ENCODE peak calls at places on chromosomes 13 and 19, in nine cellular contexts. W is testis; J is epithelial cell of esophagus; M is fibroblast of the aortic adventitia; R is cardiac fibroblast; X is CD4-positive, alpha-beta T cell; D is kidney; Q is omental fat pad; F is IMR-90. E is an unnamed sample.

GRCh38 chr13:96898212-96898611 is 96.1 kb downstream of the OXGR1 start:
- DNase-seq in W (no peak), R (peak), Q (no peak), D (no peak), F (no peak), X (no peak), J (peak), M (peak), E (no peak)

GRCh38 chr13:113560645-113561416 is 23.7 kb upstream of the TFDP1 start:
- DNase-seq in X (no peak), M (no peak), J (no peak), W (peak), R (no peak), F (no peak), Q (no peak), D (peak), E (no peak)

GRCh38 chr13:49996951-49997895 is at the start of gene TRIM13:
- DNase-seq in J (peak), R (peak), F (peak), D (peak), M (peak), W (peak), X (peak), Q (peak), E (peak)

GRCh38 chr19:1312732-1313694 is 27.3 kb downstream of the EFNA2 start:
- DNase-seq in W (no peak), F (peak), Q (no peak), X (no peak), J (peak), R (peak), M (peak), D (peak), E (no peak)

GRCh38 chr13:37747071-37747612 is 122.4 kb downstream of the TRPC4 start:
- DNase-seq in Q (no peak), D (no peak), M (peak), W (no peak), F (peak), R (peak), J (peak), X (no peak), E (no peak)

GRCh38 chr19:42368765-42369164 is 21.3 kb downstream of the CNFN start:
- DNase-seq in J (no peak), W (no peak), R (no peak), F (no peak), Q (no peak), D (no peak), M (no peak), X (no peak), E (no peak)

GRCh38 chr13:74573654-74574053 is 439.4 kb upstream of the KLF12 start:
- DNase-seq in Q (no peak), X (no peak), W (peak), M (no peak), D (no peak), J (no peak), F (no peak), R (peak), E (peak)

GRCh38 chr19:3389876-3390361 is 23.5 kb downstream of the NFIC start:
- DNase-seq in M (no peak), X (no peak), D (peak), F (peak), W (no peak), R (peak), J (no peak), Q (no peak), E (no peak)

GRCh38 chr19:51326216-51327065 is 15.0 kb downstream of the IGLON5 start:
- DNase-seq in W (no peak), X (no peak), F (no peak), R (no peak), Q (no peak), D (no peak), J (no peak), M (no peak), E (no peak)

GRCh38 chr13:98396071-98396710 is 180.7 kb downstream of the STK24 start:
- DNase-seq in D (no peak), R (no peak), X (no peak), Q (no peak), W (no peak), F (peak), M (no peak), J (no peak), E (no peak)

GRCh38 chr19:18399008-18399407 is 1.6 kb upstream of the LRRC25 start:
- DNase-seq in M (peak), X (no peak), Q (no peak), F (peak), J (peak), R (peak), W (peak), D (peak), E (no peak)

GRCh38 chr13:44874176-44874575 is 115.1 kb downstream of the NUFIP1 start:
- DNase-seq in X (no peak), R (no peak), W (no peak), D (no peak), J (no peak), M (no peak), F (no peak), Q (no peak), E (no peak)

GRCh38 chr13:22040810-22041364 is 370.0 kb downstream of the FGF9 start:
- DNase-seq in F (no peak), D (no peak), M (no peak), R (no peak), X (no peak), J (peak), W (peak), Q (no peak), E (peak)

GRCh38 chr19:44156475-44156874 is 8.4 kb upstream of the ZNF226 start:
- DNase-seq in R (no peak), W (no peak), D (no peak), F (no peak), M (no peak), Q (no peak), J (no peak), X (no peak), E (no peak)

GRCh38 chr13:40478775-40479174 is 187.7 kb downstream of the FOXO1 start:
- DNase-seq in J (no peak), X (no peak), R (no peak), W (no peak), F (no peak), M (no peak), D (no peak), Q (no peak), E (no peak)

GRCh38 chr13:44921931-44922758 is 67.1 kb downstream of the NUFIP1 start:
- DNase-seq in Q (no peak), F (peak), R (peak), J (peak), M (peak), X (no peak), D (no peak), W (peak), E (no peak)

GRCh38 chr13:111409413-111409812 is 89.0 kb downstream of the TEX29 start:
- DNase-seq in X (no peak), D (no peak), W (no peak), F (no peak), Q (no peak), J (no peak), R (no peak), M (no peak), E (no peak)

GRCh38 chr19:58581227-58582141 is 8.3 kb upstream of the MZF1 start:
- DNase-seq in M (peak), W (peak), F (peak), J (peak), X (peak), D (peak), Q (peak), R (peak), E (peak)

GRCh38 chr19:42096255-42096837 is 20.4 kb downstream of the ZNF574 start:
- DNase-seq in X (no peak), W (no peak), J (no peak), D (no peak), F (no peak), R (no peak), Q (no peak), M (no peak), E (no peak)

GRCh38 chr19:12984683-12985048 is 10.6 kb upstream of the NFIX start:
- DNase-seq in X (no peak), M (no peak), J (no peak), R (no peak), F (no peak), Q (no peak), D (no peak), W (no peak), E (no peak)

GRCh38 chr19:39941615-39942507 is 7.4 kb upstream of the FCGBP start:
- DNase-seq in D (no peak), R (peak), W (peak), Q (no peak), J (peak), F (peak), X (peak), M (no peak), E (peak)

GRCh38 chr13:61350351-61350750 is 65.3 kb downstream of the PCDH20 start:
- DNase-seq in J (no peak), M (no peak), Q (no peak), W (no peak), X (no peak), F (no peak), R (no peak), D (no peak), E (no peak)

GRCh38 chr19:572891-573825 is 762 bp downstream of the BSG start:
- DNase-seq in J (peak), M (peak), Q (no peak), F (peak), X (no peak), W (peak), D (peak), R (peak), E (peak)

GRCh38 chr13:102197193-102197592 is 204.7 kb downstream of the FGF14 start:
- DNase-seq in R (peak), Q (no peak), F (peak), W (no peak), J (peak), D (no peak), X (no peak), M (peak), E (peak)
- TF ChIP-seq CTCF in R (peak), Q (no peak), F (peak), W (no peak), J (peak), D (no peak), X (no peak), M (peak), E (no peak)

DNA sequence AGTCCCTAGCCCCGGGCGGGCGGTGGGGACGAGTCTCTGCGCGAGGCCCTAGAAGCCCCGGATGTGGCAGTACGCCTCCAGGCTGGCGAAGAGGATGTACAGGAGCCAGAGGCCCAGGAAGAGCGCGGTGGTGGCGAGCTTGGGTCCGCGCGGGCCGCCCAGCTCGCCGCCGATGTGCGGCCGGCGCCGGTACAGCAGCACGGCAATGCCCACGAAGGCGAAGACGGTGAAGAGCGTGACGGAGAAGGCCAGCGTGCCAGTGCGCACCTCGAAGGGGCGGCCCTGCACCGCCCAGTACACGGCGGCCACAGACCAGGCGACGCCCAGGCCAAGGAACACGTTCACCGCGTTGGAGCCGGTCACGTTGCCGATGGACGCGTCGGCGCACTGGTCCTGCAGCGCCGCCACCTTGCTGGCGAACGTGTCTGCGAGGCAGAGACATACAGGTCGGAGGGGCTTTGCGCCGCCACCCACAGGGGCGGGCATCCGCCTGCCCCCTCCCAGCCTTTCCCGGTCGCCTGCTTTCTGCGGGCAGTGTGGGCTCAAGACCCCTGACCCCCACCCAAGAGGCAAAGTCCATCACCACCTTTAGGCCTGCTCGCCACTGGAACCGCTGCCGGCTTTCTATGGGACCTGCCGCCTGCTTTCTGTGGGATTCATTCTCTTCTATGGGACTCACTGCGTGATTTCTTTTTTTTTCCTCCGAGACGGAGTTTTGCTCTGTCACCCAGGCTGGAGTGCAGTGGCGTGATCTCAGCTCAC is 10.9 kb upstream of the MEIS3 start:
- DNase-seq in W (peak), J (peak), Q (no peak), R (peak), F (peak), M (peak), D (peak), X (no peak), E (peak)
- TF ChIP-seq CTCF in W (no peak), J (peak), Q (no peak), R (no peak), F (no peak), M (peak), D (peak), X (no peak), E (no peak)

GRCh38 chr19:9848060-9848459 is 12.9 kb downstream of the PIN1 start:
- DNase-seq in W (no peak), R (no peak), Q (no peak), J (no peak), M (no peak), F (no peak), X (peak), D (no peak), E (peak)
- TF ChIP-seq CTCF in W (no peak), R (peak), Q (no peak), J (peak), M (peak), F (peak), X (peak), D (no peak), E (peak)

DNA sequence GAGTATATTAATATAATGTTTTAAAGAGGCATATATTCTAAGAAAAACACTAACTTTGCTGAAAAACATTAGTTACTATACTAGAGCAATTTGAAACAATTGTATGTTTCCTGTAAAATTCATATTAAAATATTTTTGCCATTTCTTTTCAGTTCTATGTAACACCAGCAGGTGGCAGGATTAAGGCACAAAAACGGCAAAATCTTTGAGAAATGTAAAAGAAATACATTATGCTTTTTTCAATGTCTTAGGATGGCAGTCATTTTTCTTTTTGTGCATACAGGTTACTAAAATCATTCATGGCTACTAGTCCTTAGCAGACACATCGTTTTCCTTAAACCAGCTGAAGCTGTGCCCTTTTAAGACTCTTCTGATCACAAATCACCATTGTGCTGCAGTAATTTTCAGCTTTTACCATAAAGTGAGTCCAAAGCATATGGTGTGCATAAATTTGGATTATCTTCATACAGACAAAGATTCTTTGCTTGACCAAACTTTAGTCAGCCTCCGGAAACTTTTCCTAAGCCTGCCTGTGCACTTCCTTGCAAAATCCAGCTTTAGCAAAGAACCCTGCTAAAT is 800.7 kb upstream of the SLITRK5 start:
- DNase-seq in J (peak), D (no peak), R (peak), F (peak), W (no peak), X (no peak), M (peak), Q (no peak), E (no peak)
- TF ChIP-seq CTCF in J (peak), D (peak), R (peak), F (peak), W (peak), X (peak), M (peak), Q (no peak), E (peak)

DNA sequence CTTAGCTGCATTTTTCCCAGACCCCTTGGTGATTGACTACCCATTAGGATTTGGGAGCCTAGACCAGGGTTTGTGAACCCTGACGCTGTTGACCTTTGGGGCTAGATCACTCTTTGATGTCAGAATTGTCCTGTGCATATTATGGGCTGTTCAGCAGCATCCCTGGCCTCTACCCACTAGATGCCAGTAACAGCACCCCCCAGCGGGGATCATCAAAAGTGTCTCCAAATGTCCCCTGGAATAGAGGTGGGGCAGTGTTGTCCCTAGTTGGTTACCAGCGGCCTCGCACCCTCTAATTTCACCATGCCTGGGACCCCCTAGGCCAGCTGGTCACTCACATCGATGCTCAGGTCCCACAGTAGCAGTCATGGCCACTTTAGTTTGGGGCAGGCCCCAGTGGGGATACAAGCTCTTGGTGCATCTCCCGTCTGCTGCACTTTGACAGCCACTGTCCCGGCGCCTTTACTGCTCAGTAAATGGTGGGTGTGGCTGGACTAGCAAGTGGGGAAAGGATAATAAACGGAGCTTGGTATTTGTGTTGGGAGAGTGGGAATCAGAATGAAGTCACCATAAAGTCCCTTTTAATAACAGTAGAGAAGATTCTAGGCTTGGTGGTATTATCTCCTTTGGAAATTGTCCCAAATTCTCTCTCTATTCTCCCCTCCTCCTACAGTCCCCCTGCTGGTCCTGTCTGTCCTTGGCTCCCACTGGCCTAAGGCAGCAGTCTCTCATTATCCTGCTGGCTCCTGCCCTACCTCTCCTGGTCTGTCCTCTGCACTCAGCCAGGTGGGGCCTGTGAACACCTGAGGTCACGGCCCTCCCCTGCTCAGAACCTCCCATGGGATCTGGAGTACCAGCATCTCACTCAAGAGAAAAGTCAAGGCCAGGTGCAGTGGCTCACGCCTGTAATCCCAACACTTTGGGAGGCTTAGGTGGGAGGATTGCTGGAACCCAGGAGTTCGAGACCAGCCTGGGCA is 80.6 kb downstream of the SIPA1L3 start:
- DNase-seq in D (no peak), J (no peak), X (no peak), W (no peak), F (no peak), Q (no peak), M (no peak), R (no peak), E (no peak)
- TF ChIP-seq CTCF in D (no peak), J (peak), X (no peak), W (no peak), F (peak), Q (no peak), M (no peak), R (peak), E (no peak)

E was measured in activated CD8-positive, alpha-beta T cell treated with anti-CD3 and anti-CD28 coated beads for 36 hours.